ENCODE peak calls at places on chromosomes 6 and 20, in five cellular contexts. N is lung, C is adrenal gland, R is esophagus squamous epithelium, M is tibial artery. F is an unnamed sample. For H3K4me1, the result is how much of the 10 kb centered on the place peaks cover.

GRCh38 chr6:34459899-34460593 is 5.8 kb upstream of the PACSIN1 start:
- DNase-seq in N (peak), C (peak), R (no peak), M (no peak), F (no peak)

GRCh38 chr6:87901613-87902012 is 146.0 kb upstream of the SPACA1 start:
- DNase-seq in N (no peak), C (no peak), R (no peak), M (no peak), F (no peak)

GRCh38 chr6:219641-220198 is 72.6 kb upstream of the DUSP22 start:
- DNase-seq in N (peak), C (peak), R (no peak), M (peak), F (peak)

GRCh38 chr6:28586273-28586672 is 60.6 kb downstream of the GPX5 start:
- DNase-seq in N (no peak), C (no peak), R (no peak), M (no peak), F (no peak)

GRCh38 chr6:150324044-150324443 is 44.8 kb upstream of the IYD start:
- DNase-seq in N (no peak), C (no peak), R (no peak), M (no peak), F (no peak)

GRCh38 chr20:39785252-39785917 is 823.2 kb downstream of the DHX35 start:
- DNase-seq in N (no peak), C (no peak), R (no peak), M (no peak), F (no peak)

GRCh38 chr6:22621028-22621427 is 51.7 kb downstream of the HDGFL1 start:
- DNase-seq in N (no peak), C (no peak), R (no peak), M (no peak), F (no peak)

GRCh38 chr6:26016326-26017275 is 54.0 kb downstream of the TRIM38 start:
- DNase-seq in N (no peak), C (no peak), R (no peak), M (no peak), F (no peak)

GRCh38 chr6:31836036-31836675 is 8.6 kb downstream of the HSPA1B start:
- DNase-seq in N (no peak), C (no peak), R (no peak), M (no peak), F (no peak)

GRCh38 chr20:2879148-2879547 is 5.9 kb downstream of the PTPRA start:
- DNase-seq in N (no peak), C (no peak), R (no peak), M (no peak), F (no peak)

GRCh38 chr6:152566040-152566875 is 70.9 kb downstream of the SYNE1 start:
- DNase-seq in N (no peak), C (no peak), R (no peak), M (no peak), F (no peak)

GRCh38 chr6:144344651-144345050 is 59.5 kb downstream of the UTRN start:
- DNase-seq in N (no peak), C (no peak), R (no peak), M (no peak), F (no peak)

GRCh38 chr20:61801857-61802442 is 263.7 kb downstream of the TAF4 start:
- DNase-seq in N (no peak), C (no peak), R (no peak), M (no peak), F (no peak)

GRCh38 chr6:149440735-149441662 is 40.9 kb downstream of the SUMO4 start:
- DNase-seq in N (no peak), C (peak), R (no peak), M (no peak), F (no peak)

GRCh38 chr20:52438326-52438963 is 246.9 kb upstream of the ZFP64 start:
- DNase-seq in N (no peak), C (no peak), R (no peak), M (no peak), F (no peak)

GRCh38 chr6:82862543-82862942 is 203.1 kb downstream of the UBE3D start:
- DNase-seq in N (no peak), C (no peak), R (no peak), M (no peak), F (no peak)

GRCh38 chr20:38728911-38729642 is 4.8 kb downstream of the SLC32A1 start:
- DNase-seq in N (no peak), C (no peak), R (no peak), M (no peak), F (no peak)

GRCh38 chr6:62367601-62368000 is 81.6 kb upstream of the KHDRBS2 start:
- DNase-seq in N (no peak), C (no peak), R (no peak), M (no peak), F (no peak)

GRCh38 chr6:32858194-32858593 is 4.2 kb downstream of the PSMB9 start:
- DNase-seq in N (no peak), C (no peak), R (no peak), M (no peak), F (no peak)

GRCh38 chr6:113347420-113347819 is 509.7 kb upstream of the MARCKS start:
- DNase-seq in N (no peak), C (no peak), R (no peak), M (no peak), F (no peak)

GRCh38 chr20:51876511-51876910 is 74.2 kb upstream of the SALL4 start:
- DNase-seq in N (no peak), C (no peak), R (no peak), M (no peak), F (no peak)

DNA sequence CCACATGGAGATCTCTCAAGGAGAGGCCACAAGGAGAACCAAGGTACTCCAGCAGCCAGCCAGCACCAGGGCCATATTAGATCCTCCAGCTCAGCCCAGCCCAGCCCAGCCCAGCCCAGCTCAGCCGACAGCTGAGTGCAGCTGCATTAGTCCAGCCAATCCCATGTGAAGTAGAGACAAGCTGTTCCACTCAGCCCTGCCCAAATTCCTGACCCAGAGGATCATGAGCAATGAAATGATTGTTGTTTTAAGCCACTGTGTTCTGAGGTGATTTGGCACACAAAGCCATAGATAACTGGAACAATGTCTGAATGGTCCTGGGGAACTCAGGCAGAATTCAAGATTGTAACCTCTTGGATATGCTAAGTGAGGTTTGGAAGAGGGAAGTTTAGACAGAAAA is 59.5 kb upstream of the BMP2 start:
- DNase-seq in N (peak), C (no peak), R (no peak), M (peak), F (no peak)
- H3K4me1 ChIP-seq in N (under half), C (under half), R (under half), M (under half), F (under half)

DNA sequence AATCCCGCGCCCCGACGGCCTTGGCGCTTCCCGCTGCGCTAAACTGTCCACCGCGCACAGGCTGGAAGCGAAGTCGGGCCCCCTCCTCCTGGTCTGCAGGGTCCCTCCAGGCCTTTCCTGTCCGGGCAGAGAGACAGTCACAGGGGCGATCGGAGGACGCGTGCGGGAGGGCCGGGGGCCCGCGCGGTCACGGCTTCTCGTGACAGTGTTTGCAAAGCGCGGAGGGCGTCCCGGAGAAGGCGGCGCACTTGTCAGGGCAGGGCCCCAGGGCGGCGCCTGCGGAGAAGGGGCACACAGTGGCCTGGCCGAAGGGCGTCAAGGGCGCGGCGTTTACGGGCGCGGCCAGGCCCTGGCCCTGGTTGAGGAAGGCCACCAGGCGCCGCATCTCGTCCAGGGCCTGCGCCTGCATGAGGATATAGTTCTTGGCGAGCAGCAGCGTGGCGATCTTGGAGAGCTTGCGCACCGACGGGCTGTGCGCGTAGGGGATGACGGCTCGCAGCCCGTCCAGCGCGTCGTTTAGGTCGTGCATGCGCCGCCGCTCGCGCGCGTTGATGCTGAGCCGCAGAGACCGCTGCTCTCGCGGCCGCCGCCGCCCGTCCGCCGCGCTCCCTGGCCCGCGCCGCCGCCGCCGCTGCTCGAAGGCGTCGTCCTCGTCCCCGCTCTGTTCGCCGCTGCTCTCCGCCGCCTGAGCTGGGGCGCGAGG is 751 bp downstream of the BHLHE23 start:
- DNase-seq in N (no peak), C (no peak), R (no peak), M (no peak), F (no peak)
- H3K4me3 ChIP-seq in N (no peak), C (no peak), R (peak), M (no peak), F (peak)

GRCh38 chr20:57251344-57251743 is 15.1 kb downstream of the BMP7 start:
- DNase-seq in N (no peak), C (no peak), R (no peak), M (no peak), F (no peak)
- H3K27ac ChIP-seq in N (no peak), C (no peak), R (no peak), M (no peak), F (no peak)

GRCh38 chr6:111989743-111990142 is 64.2 kb upstream of the CCN6 start:
- DNase-seq in N (no peak), C (no peak), R (no peak), M (no peak), F (no peak)
- H3K4me1 ChIP-seq in N (under half), C (under half), R (under half), M (under half), F (under half)

DNA sequence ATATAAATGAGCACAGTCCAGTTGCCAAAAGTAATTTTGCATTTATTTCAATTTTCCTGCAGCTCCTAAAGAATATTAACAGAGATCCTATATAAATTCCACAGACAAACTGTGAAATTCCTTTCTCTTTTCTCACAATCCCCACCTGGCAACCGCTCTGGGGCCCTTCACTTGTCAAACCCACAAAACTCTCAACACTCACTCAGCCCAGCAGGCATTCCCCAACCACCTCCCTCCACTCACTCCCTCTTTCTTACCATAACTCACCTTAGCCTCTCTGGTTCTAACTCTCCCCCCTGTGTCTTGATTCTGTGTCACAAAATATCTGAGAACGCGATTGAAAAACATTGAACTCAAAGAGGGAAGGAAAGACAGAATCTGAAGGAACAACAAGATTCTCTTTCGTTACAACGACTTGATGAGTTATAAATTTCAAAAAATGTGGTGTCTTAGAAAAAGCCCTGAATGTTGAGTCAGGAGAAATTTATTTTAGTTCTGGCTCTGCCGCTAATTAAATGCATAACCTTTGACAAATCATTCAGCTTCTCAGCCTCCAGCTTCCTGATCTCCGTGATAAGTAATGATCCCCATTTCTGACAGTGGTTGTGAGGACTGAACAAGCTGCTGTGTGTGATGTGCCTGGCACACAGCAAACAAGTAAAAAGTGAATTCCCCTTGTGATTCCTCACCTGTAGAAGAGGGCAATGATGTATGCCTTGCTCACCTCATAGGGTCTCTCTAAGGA is 87.9 kb downstream of the UNC5CL start:
- DNase-seq in N (no peak), C (no peak), R (no peak), M (no peak), F (no peak)
- H3K4me3 ChIP-seq in N (no peak), C (no peak), R (no peak), M (no peak), F (no peak)